ENCODE peak calls at places on chromosomes 11 and 22, in four cellular contexts. E is ovary; H is heart right ventricle; Z is naive thymus-derived CD4-positive, alpha-beta T cell. I is an unnamed sample. For H3K4me1, the result is how much of the 10 kb centered on the place peaks cover.

GRCh38 chr22:30922151-30922611 is 46.4 kb downstream of the MORC2 start:
- DNase-seq in E (peak), H (peak), Z (peak), I (no peak)

GRCh38 chr11:6402061-6402470 is 11.8 kb downstream of the SMPD1 start:
- DNase-seq in Z (no peak), H (no peak), E (no peak), I (no peak)

GRCh38 chr11:95339554-95339953 is 108.6 kb upstream of the SESN3 start:
- DNase-seq in Z (no peak), H (no peak), E (no peak), I (no peak)

GRCh38 chr11:536841-537621 is at the start of gene LRRC56:
- DNase-seq in H (peak), Z (peak), E (peak), I (no peak)

GRCh38 chr11:1564535-1565172 is 7.4 kb downstream of the DUSP8 start:
- DNase-seq in Z (no peak), H (peak), E (peak), I (peak)

GRCh38 chr22:24716602-24717001 is 57.9 kb downstream of the PIWIL3 start:
- DNase-seq in E (no peak), Z (no peak), H (no peak), I (no peak)

GRCh38 chr22:19052941-19053551 is 69.2 kb downstream of the DGCR2 start:
- DNase-seq in H (no peak), Z (no peak), E (no peak), I (no peak)

GRCh38 chr11:126060651-126061220 is 1.9 kb downstream of the CDON start:
- DNase-seq in H (no peak), Z (no peak), E (no peak), I (no peak)

GRCh38 chr11:109612481-109612880 is 190.5 kb downstream of the C11orf87 start:
- DNase-seq in Z (no peak), H (no peak), E (no peak), I (no peak)

GRCh38 chr22:42944409-42944808 is 70.5 kb downstream of the PACSIN2 start:
- DNase-seq in E (no peak), H (no peak), Z (no peak), I (no peak)

GRCh38 chr22:42945027-42945426 is 69.9 kb downstream of the PACSIN2 start:
- DNase-seq in Z (no peak), H (no peak), E (no peak), I (no peak)

GRCh38 chr22:42947211-42947990 is 67.5 kb downstream of the PACSIN2 start:
- DNase-seq in Z (no peak), H (peak), E (no peak), I (peak)

GRCh38 chr22:42946551-42947198 is 68.3 kb downstream of the PACSIN2 start:
- DNase-seq in Z (no peak), E (no peak), H (no peak), I (no peak)

DNA sequence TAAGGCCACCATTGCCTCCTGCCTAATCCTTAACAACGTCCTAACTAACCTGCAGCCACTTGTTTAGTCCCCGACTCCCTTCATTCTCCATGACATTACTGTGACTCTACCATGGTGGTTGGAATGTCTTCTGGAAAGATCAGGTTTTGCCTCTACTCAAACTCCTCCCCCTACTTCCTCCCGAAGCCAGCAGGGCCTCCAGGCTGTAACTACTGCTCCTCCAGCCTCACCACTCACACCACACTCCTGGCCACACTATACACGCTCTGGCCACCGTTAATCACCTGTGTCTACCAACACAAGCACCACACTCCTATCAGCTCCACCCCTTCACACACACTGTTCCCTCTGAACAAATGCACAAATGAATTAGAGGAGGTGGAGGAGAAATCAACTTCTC is 69.2 kb downstream of the PACSIN2 start:
- DNase-seq in E (no peak), H (no peak), Z (no peak), I (no peak)
- H3K4me1 ChIP-seq in E (under half), H (half or more), Z (under half), I (under half)

GRCh38 chr22:46056169-46057041 is 79.4 kb upstream of the WNT7B start:
- DNase-seq in Z (no peak), E (peak), H (peak), I (peak)
- H3K4me3 ChIP-seq in Z (no peak), E (peak), H (peak), I (peak)

DNA sequence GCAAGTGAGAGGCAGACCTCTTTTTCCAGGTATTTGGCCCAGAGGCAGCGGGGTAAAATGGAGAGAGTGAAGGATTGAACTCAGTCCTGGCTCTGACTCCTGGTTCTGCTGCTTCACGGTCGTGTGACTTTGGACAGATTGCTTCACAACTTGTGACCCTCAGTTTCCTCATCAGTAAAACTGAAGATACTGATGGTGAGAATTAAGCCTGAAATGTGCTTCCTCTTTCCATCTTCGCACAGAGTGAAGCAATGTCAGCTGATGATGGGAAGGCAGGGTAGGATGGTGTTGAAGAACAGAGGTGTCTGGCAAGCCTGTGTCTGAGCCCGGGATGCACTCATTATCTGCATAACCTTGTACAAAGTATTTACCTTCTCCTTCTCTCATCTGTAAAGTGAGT is 59.0 kb downstream of the UBASH3B start:
- DNase-seq in Z (no peak), H (no peak), E (no peak), I (no peak)
- H3K4me1 ChIP-seq in Z (under half), H (under half), E (under half), I (under half)

GRCh38 chr11:134120143-134120850 is 51.4 kb downstream of the JAM3 start:
- DNase-seq in E (peak), H (peak), Z (no peak), I (no peak)
- H3K4me3 ChIP-seq in E (peak), H (peak), Z (no peak), I (no peak)

DNA sequence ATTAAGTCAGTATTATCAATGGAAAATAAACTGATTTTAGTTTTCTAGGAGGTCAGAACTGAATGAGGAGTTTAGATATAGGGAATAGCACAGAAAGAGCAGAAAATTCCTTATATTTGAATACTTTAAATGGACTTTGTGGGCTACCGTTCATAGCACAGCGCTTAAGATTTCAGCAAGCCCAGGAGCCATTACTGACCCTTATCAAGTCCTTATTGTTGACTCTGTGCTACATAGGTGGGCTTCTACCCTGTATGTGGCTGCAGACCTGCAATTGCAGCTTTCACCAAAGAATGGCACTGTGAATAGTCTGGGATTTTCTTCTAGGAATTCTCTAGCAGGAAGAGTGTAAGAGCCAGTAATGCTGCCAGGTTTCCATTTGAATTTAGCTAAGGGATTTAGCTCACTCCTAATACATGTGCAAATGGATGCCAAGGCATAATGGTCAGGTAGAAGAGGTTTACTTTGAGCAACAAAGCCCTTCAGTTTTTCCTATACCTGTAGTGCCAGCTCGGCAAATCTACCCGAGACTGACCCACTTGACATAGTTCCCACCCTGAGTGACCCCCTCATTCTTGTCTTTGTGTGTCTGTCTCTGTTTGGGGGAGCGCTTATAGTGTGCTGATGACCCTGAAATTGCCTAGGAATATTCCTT is 42.5 kb upstream of the DLAT start:
- DNase-seq in Z (no peak), E (no peak), H (no peak), I (no peak)
- H3K4me1 ChIP-seq in Z (under half), E (under half), H (half or more), I (under half)